ENCODE peak calls at places on chromosome 7, in five cellular contexts. S is prostate gland, I is right cardiac atrium, U is DND-41, T is fibroblast of lung. F is an unnamed sample. For H3K4me1, the result is how much of the 10 kb centered on the place peaks cover.

GRCh38 chr7:12291870-12292269 is 80.8 kb downstream of the TMEM106B start:
- DNase-seq in T (no peak), U (no peak), S (no peak), I (no peak), F (no peak)

GRCh38 chr7:158647475-158647792 is 57.2 kb downstream of the NCAPG2 start:
- DNase-seq in I (no peak), U (no peak), T (no peak), S (no peak), F (no peak)

GRCh38 chr7:27641576-27642230 is 21.0 kb downstream of the HIBADH start:
- DNase-seq in U (no peak), I (no peak), S (no peak), T (no peak), F (no peak)

GRCh38 chr7:5351508-5352265 is 68.9 kb downstream of the SLC29A4 start:
- DNase-seq in S (no peak), T (no peak), U (no peak), I (no peak), F (no peak)

GRCh38 chr7:137957887-137958286 is 44.0 kb downstream of the CREB3L2 start:
- DNase-seq in T (no peak), I (peak), S (no peak), U (no peak), F (no peak)

GRCh38 chr7:27212587-27213149 is 12.8 kb upstream of the HOXA13 start:
- DNase-seq in S (no peak), U (no peak), I (no peak), T (no peak), F (no peak)

GRCh38 chr7:55342216-55342871 is 22.8 kb upstream of the LANCL2 start:
- DNase-seq in U (no peak), I (no peak), T (no peak), S (no peak), F (no peak)

GRCh38 chr7:128121731-128122576 is 90.7 kb upstream of the LRRC4 start:
- DNase-seq in S (no peak), T (no peak), U (no peak), I (peak), F (no peak)

GRCh38 chr7:99137418-99138180 is 6.3 kb downstream of the SMURF1 start:
- DNase-seq in U (no peak), S (no peak), I (no peak), T (peak), F (no peak)

GRCh38 chr7:28853150-28853549 is 105.0 kb downstream of the TRIL start:
- DNase-seq in S (no peak), T (peak), I (no peak), U (no peak), F (no peak)

GRCh38 chr7:81846398-81846797 is 76.6 kb upstream of the HGF start:
- DNase-seq in T (peak), I (no peak), U (no peak), S (no peak), F (no peak)

GRCh38 chr7:48059706-48060105 is 24.4 kb downstream of the C7orf57 start:
- DNase-seq in U (no peak), S (no peak), T (no peak), I (no peak), F (no peak)

GRCh38 chr7:101121996-101122932 is 4.6 kb upstream of the SERPINE1 start:
- DNase-seq in T (peak), I (peak), S (no peak), U (no peak), F (peak)

GRCh38 chr7:7641129-7641663 is 644 bp downstream of the UMAD1 start:
- DNase-seq in S (peak), U (no peak), T (peak), I (no peak), F (no peak)

GRCh38 chr7:114944742-114945625 is 23.1 kb downstream of the MDFIC start:
- DNase-seq in I (peak), T (peak), U (no peak), S (no peak), F (no peak)

GRCh38 chr7:151752037-151752436 is 124.9 kb downstream of the PRKAG2 start:
- DNase-seq in S (no peak), I (no peak), U (no peak), T (no peak), F (no peak)
- H3K4me1 ChIP-seq in S (under half), I (under half), U (under half), T (under half), F (under half)

GRCh38 chr7:113004726-113005454 is 81.7 kb downstream of the GPR85 start:
- DNase-seq in U (no peak), S (no peak), T (no peak), I (no peak), F (no peak)
- H3K4me1 ChIP-seq in U (under half), S (under half), T (under half), I (under half), F (under half)

GRCh38 chr7:6619961-6620360 is 4.6 kb downstream of the ZNF853 start:
- DNase-seq in I (no peak), T (no peak), U (no peak), S (no peak), F (no peak)

GRCh38 chr7:6623589-6624245 is 8.3 kb downstream of the ZNF853 start:
- DNase-seq in S (no peak), I (no peak), T (no peak), U (peak), F (no peak)

GRCh38 chr7:6624246-6624611 is 8.8 kb downstream of the ZNF853 start:
- DNase-seq in U (no peak), T (no peak), I (no peak), S (no peak), F (no peak)

GRCh38 chr7:6622129-6622710 is 6.8 kb downstream of the ZNF853 start:
- DNase-seq in I (no peak), U (no peak), T (no peak), S (no peak), F (no peak)

DNA sequence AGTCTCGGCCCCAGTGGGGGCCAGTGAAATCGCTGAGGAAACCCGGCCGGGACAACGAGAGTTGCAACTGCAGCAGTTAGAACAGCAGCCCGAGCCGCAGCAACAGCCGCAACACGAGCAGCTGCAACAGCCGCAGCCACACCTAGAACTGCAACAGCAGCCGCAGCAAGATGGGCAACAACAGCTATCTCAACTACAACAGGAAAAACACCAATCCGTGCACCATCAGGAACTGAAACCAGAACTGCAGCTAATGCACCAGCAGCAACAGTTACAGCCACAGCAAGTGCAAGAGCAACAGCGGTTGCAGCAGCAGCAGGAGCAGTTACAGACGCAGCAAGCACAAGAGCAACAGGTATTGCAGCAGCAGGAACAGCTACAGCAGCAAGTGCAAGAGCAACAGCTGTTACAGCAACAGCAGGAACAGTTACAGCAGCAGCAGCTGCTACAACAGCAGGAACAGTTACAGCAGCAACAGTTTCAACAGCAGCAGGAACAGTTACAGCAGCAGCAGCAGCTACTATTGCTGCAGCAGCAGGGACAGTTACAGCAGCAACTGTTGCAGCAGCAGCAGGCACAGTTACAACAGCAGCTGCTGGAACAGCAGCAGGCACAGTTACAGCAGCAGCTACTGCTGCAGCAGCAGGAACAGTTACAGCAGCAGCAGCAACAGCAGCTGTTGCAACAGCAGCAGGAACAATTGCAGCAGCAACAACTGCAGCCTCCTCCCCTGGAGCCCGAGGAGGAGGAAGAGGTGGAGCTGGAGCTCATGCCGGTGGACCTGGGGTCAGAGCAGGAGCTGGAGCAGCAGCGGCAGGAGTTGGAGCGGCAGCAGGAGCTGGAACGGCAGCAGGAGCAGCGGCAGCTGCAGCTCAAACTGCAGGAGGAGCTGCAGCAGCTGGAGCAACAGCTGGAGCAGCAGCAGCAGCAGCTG is 6.1 kb downstream of the ZNF853 start:
- DNase-seq in I (no peak), T (no peak), U (no peak), S (no peak), F (no peak)
- H3K4me1 ChIP-seq in I (under half), T (under half), U (under half), S (under half), F (under half)

DNA sequence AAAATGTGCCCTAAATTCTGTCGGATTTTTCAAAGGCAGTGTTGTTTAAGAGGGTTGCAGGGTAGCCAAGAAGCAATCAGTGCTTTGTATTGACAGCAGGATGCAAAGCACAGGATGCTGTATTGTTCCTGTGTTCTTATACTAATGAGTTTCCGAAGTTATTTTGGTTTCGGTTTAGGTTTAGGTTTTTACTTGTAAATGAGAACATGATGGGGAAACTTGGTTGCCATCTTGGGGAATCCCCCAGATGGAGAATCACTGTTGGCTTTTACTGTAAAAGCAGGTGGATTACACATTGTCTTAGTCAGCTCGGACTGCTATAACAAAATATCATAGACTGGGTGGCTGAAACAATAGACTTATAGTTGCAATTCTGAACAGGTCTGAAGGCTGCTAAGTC is 72.1 kb downstream of the INHBA start:
- DNase-seq in U (no peak), T (no peak), I (no peak), S (no peak), F (no peak)
- H3K4me1 ChIP-seq in U (under half), T (under half), I (under half), S (under half), F (under half)

GRCh38 chr7:88315532-88315931 is 8.8 kb upstream of the STEAP4 start:
- DNase-seq in I (no peak), U (no peak), T (no peak), S (no peak), F (no peak)
- H3K4me1 ChIP-seq in I (under half), U (under half), T (under half), S (under half), F (under half)

F was measured in PC-9.